ENCODE peak calls at places on chromosomes 12 and 14, in five cellular contexts. One of them, this sample, is unnamed.

GRCh38 chr12:53465679-53466078 is 13.8 kb downstream of the PCBP2 start:
- DNase-seq in stomach: no peak
- DNase-seq in lung: no peak
- DNase-seq in psoas muscle: no peak
- DNase-seq in GM23248: no peak
- DNase-seq in this sample: no peak

GRCh38 chr14:61472801-61473376 is 151.5 kb downstream of the PRKCH start:
- DNase-seq in GM23248: peak; percentile 24
- DNase-seq in psoas muscle: no peak
- DNase-seq in lung: no peak
- DNase-seq in stomach: no peak
- DNase-seq in this sample: no peak

GRCh38 chr14:68636597-68636996 is 156.3 kb downstream of the ZFP36L1 start:
- DNase-seq in GM23248: no peak
- DNase-seq in lung: no peak
- DNase-seq in stomach: no peak
- DNase-seq in psoas muscle: no peak
- DNase-seq in this sample: no peak

GRCh38 chr14:93114068-93114710 is 1.5 kb downstream of the ITPK1 start:
- DNase-seq in stomach: no peak
- DNase-seq in GM23248: peak; percentile 32
- DNase-seq in lung: no peak
- DNase-seq in psoas muscle: no peak
- DNase-seq in this sample: peak; percentile 15

GRCh38 chr14:69137456-69138188 is 15.3 kb downstream of the DCAF5 start:
- DNase-seq in stomach: no peak
- DNase-seq in lung: no peak
- DNase-seq in psoas muscle: no peak
- DNase-seq in GM23248: peak; percentile 47
- DNase-seq in this sample: no peak

GRCh38 chr12:26250801-26251200 is 55.4 kb downstream of the SSPN start:
- DNase-seq in GM23248: peak; percentile 20
- DNase-seq in stomach: no peak
- DNase-seq in lung: no peak
- DNase-seq in psoas muscle: no peak
- DNase-seq in this sample: peak; percentile 76

GRCh38 chr12:18462437-18462836 is 201.1 kb downstream of the PIK3C2G start:
- DNase-seq in stomach: no peak
- DNase-seq in psoas muscle: no peak
- DNase-seq in GM23248: peak; percentile 83
- DNase-seq in lung: no peak
- DNase-seq in this sample: peak; percentile 82

GRCh38 chr12:66152732-66153131 is 17.1 kb downstream of the TMBIM4 start:
- DNase-seq in psoas muscle: no peak
- DNase-seq in lung: no peak
- DNase-seq in GM23248: peak; percentile 82
- DNase-seq in stomach: no peak
- DNase-seq in this sample: peak; percentile 27

GRCh38 chr12:18576104-18576622 is 161.6 kb downstream of the PLCZ1 start:
- DNase-seq in GM23248: peak; percentile 64
- DNase-seq in stomach: no peak
- DNase-seq in psoas muscle: no peak
- DNase-seq in lung: no peak
- DNase-seq in this sample: peak; percentile 21

GRCh38 chr14:34374998-34375740 is 86.9 kb downstream of the SPTSSA start:
- DNase-seq in lung: peak; percentile 44
- DNase-seq in stomach: no peak
- DNase-seq in GM23248: peak; percentile 26
- DNase-seq in psoas muscle: no peak
- DNase-seq in this sample: peak; percentile 80

GRCh38 chr12:66409195-66409871 is 107.0 kb downstream of the HELB start:
- DNase-seq in GM23248: peak; percentile 62
- DNase-seq in stomach: no peak
- DNase-seq in lung: no peak
- DNase-seq in psoas muscle: no peak
- DNase-seq in this sample: peak; percentile 59

GRCh38 chr12:100464529-100464928 is 9.1 kb upstream of the NR1H4 start:
- DNase-seq in lung: no peak
- DNase-seq in stomach: no peak
- DNase-seq in GM23248: no peak
- DNase-seq in psoas muscle: no peak
- DNase-seq in this sample: no peak

GRCh38 chr12:132432126-132432525 is 57.8 kb upstream of the FBRSL1 start:
- DNase-seq in stomach: no peak
- DNase-seq in GM23248: no peak
- DNase-seq in psoas muscle: no peak
- DNase-seq in lung: no peak
- DNase-seq in this sample: no peak
- H3K27ac ChIP-seq in stomach: no peak overlapping the region
- H3K27ac ChIP-seq in GM23248: no peak overlapping the region
- H3K27ac ChIP-seq in psoas muscle: no peak overlapping the region
- H3K27ac ChIP-seq in lung: no peak overlapping the region
- H3K27ac ChIP-seq in this sample: no peak overlapping the region

GRCh38 chr12:94263905-94264655 is 115.7 kb downstream of the PLXNC1 start:
- DNase-seq in stomach: no peak
- DNase-seq in lung: peak; percentile 83
- DNase-seq in psoas muscle: no peak
- DNase-seq in GM23248: peak; percentile 46
- DNase-seq in this sample: no peak
- H3K4me1 ChIP-seq in stomach: peaks cover 16% of the 10 kb centered on the region
- H3K4me1 ChIP-seq in lung: peaks cover 17% of the 10 kb centered on the region
- H3K4me1 ChIP-seq in psoas muscle: peaks cover 40% of the 10 kb centered on the region
- H3K4me1 ChIP-seq in GM23248: peaks cover 56% of the 10 kb centered on the region
- H3K4me1 ChIP-seq in this sample: peaks cover 5% of the 10 kb centered on the region

DNA sequence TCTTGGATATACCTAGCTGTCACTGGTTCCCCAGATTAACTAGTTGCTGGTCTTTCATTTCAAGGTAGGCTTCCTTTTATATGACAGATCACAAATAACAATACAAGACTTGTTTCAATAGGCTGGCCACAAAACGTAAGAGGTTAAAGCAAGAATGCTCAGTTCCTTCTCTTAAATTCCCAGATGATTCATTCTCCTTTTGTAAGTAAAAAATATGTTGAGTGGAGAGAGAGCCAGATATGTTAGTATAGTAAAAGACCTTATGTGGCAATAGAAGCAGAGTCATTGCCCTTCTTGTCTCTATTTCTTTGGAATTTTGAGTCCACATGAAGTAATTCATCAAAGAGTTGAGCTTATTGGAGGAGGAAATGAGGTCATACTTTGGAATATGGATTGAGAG is 939.0 kb upstream of the ATXN7L3B start:
- DNase-seq in lung: no peak
- DNase-seq in stomach: no peak
- DNase-seq in psoas muscle: no peak
- DNase-seq in GM23248: no peak
- DNase-seq in this sample: no peak
- H3K27ac ChIP-seq in lung: no peak overlapping the region
- H3K27ac ChIP-seq in stomach: no peak overlapping the region
- H3K27ac ChIP-seq in psoas muscle: no peak overlapping the region
- H3K27ac ChIP-seq in GM23248: no peak overlapping the region
- H3K27ac ChIP-seq in this sample: no peak overlapping the region

DNA sequence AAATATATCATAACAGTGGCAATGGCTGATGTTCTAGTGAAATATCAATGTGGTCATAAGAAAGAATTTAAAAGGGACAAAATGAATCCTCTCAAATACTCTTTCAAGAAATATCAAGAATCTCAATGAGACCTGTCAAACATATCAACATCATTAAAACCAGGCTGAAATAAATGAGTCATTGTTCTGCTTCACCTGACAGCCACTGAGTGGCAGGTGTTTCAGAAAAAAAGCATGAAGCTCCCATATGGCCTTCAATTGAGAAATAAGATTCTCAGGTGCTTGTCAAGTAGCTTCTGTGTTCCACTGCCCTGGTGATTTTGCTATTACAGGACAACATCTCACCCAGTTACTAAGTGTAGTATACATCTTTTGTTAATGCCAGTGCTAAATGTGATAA is 21.5 kb downstream of the ANAPC5 start:
- DNase-seq in GM23248: no peak
- DNase-seq in stomach: no peak
- DNase-seq in psoas muscle: no peak
- DNase-seq in lung: no peak
- DNase-seq in this sample: no peak
- H3K4me1 ChIP-seq in GM23248: no peaks in the 10 kb centered on the region
- H3K4me1 ChIP-seq in stomach: peaks cover 3% of the 10 kb centered on the region
- H3K4me1 ChIP-seq in psoas muscle: no peaks in the 10 kb centered on the region
- H3K4me1 ChIP-seq in lung: peaks cover 6% of the 10 kb centered on the region
- H3K4me1 ChIP-seq in this sample: no peaks in the 10 kb centered on the region

DNA sequence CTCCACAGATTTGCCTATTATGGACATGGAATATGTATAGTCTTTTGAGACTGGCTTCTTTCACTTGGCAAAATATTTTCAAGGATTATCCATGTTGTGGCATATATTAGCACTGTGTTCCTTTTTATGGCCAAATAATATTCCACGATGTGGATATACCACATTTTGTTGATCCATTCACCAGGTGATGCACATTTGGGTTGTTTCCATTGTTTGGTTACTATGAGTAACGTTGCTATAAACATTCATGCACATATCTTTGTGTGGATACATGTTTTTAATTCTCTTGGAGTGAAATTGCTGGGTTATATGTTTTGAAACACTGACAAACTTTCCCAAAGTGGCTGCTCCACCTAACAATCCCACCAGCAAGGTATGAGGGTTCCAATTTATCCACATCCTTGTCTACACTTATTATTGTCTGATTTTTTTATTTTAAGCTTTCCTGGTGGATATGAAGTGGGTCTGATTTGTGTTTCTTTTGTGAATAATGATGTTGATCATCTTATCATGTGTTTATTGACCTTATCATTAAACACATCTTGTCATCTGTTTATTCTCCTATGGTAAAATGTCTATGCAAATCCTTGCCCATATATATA is 116.2 kb upstream of the FRMD6 start:
- DNase-seq in GM23248: no peak
- DNase-seq in lung: no peak
- DNase-seq in stomach: no peak
- DNase-seq in psoas muscle: no peak
- DNase-seq in this sample: peak; percentile 54
- H3K27ac ChIP-seq in GM23248: no peak overlapping the region
- H3K27ac ChIP-seq in lung: no peak overlapping the region
- H3K27ac ChIP-seq in stomach: no peak overlapping the region
- H3K27ac ChIP-seq in psoas muscle: no peak overlapping the region
- H3K27ac ChIP-seq in this sample: peak overlapping the region; percentile 96

GRCh38 chr12:57519758-57520007 is 631 bp downstream of the DDIT3 start:
- DNase-seq in psoas muscle: no peak
- DNase-seq in stomach: no peak
- DNase-seq in lung: no peak
- DNase-seq in GM23248: no peak
- DNase-seq in this sample: no peak
- H3K4me1 ChIP-seq in psoas muscle: peaks cover 47% of the 10 kb centered on the region
- H3K4me1 ChIP-seq in stomach: peaks cover 71% of the 10 kb centered on the region
- H3K4me1 ChIP-seq in lung: peaks cover 18% of the 10 kb centered on the region
- H3K4me1 ChIP-seq in GM23248: peaks cover 42% of the 10 kb centered on the region
- H3K4me1 ChIP-seq in this sample: peaks cover 44% of the 10 kb centered on the region

GRCh38 chr14:75452324-75452723 is 24.5 kb downstream of the JDP2 start:
- DNase-seq in psoas muscle: peak; percentile 65
- DNase-seq in stomach: no peak
- DNase-seq in lung: no peak
- DNase-seq in GM23248: no peak
- DNase-seq in this sample: no peak

GRCh38 chr14:75448209-75448608 is 20.4 kb downstream of the JDP2 start:
- DNase-seq in stomach: no peak
- DNase-seq in psoas muscle: no peak
- DNase-seq in GM23248: no peak
- DNase-seq in lung: no peak
- DNase-seq in this sample: no peak

GRCh38 chr14:75446447-75446846 is 18.6 kb downstream of the JDP2 start:
- DNase-seq in psoas muscle: no peak
- DNase-seq in stomach: no peak
- DNase-seq in lung: no peak
- DNase-seq in GM23248: no peak
- DNase-seq in this sample: no peak

GRCh38 chr14:75450381-75451276 is 22.8 kb downstream of the JDP2 start:
- DNase-seq in stomach: peak; percentile 90
- DNase-seq in lung: peak; percentile 75
- DNase-seq in psoas muscle: peak; percentile 88
- DNase-seq in GM23248: peak; percentile 56
- DNase-seq in this sample: peak; percentile 84

GRCh38 chr14:75449703-75450102 is 21.9 kb downstream of the JDP2 start:
- DNase-seq in psoas muscle: no peak
- DNase-seq in GM23248: peak; percentile 48
- DNase-seq in lung: no peak
- DNase-seq in stomach: no peak
- DNase-seq in this sample: no peak
- H3K27ac ChIP-seq in psoas muscle: peak overlapping the region; percentile 30
- H3K27ac ChIP-seq in GM23248: peak overlapping the region; percentile 34
- H3K27ac ChIP-seq in lung: no peak overlapping the region
- H3K27ac ChIP-seq in stomach: peak overlapping the region; percentile 71
- H3K27ac ChIP-seq in this sample: no peak overlapping the region

GRCh38 chr14:71361874-71362273 is 454.6 kb downstream of the PCNX1 start:
- DNase-seq in psoas muscle: no peak
- DNase-seq in stomach: no peak
- DNase-seq in GM23248: no peak
- DNase-seq in lung: no peak
- DNase-seq in this sample: no peak

GRCh38 chr14:71362920-71363584 is 455.8 kb downstream of the PCNX1 start:
- DNase-seq in psoas muscle: no peak
- DNase-seq in lung: no peak
- DNase-seq in GM23248: peak; percentile 78
- DNase-seq in stomach: no peak
- DNase-seq in this sample: no peak

GRCh38 chr14:71362282-71362681 is 455.0 kb downstream of the PCNX1 start:
- DNase-seq in psoas muscle: no peak
- DNase-seq in stomach: no peak
- DNase-seq in lung: no peak
- DNase-seq in GM23248: no peak
- DNase-seq in this sample: no peak

GRCh38 chr14:71365305-71365865 is 458.1 kb downstream of the PCNX1 start:
- DNase-seq in lung: no peak
- DNase-seq in psoas muscle: no peak
- DNase-seq in stomach: no peak
- DNase-seq in GM23248: no peak
- DNase-seq in this sample: no peak

DNA sequence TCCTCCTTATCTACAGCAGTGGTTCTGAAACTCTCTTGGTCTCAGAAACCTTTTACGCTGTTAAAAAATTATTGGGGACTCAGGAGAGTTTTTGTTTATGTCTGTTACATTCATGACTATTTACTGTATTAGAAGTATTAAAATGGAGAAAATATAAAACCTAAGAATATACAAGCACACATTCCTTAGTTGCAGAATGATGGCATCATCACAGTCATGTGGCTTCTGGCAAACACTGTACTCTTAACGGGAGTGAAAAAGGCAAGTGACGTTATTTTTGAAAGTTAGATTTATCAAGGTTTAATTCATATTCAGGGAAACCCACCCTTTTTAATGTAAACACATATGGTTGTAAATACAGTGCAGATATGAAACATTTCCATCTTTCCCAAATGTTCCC is 456.7 kb downstream of the PCNX1 start:
- DNase-seq in GM23248: peak; percentile 73
- DNase-seq in psoas muscle: no peak
- DNase-seq in stomach: no peak
- DNase-seq in lung: no peak
- DNase-seq in this sample: no peak
- H3K4me1 ChIP-seq in GM23248: peaks cover 40% of the 10 kb centered on the region
- H3K4me1 ChIP-seq in psoas muscle: no peaks in the 10 kb centered on the region
- H3K4me1 ChIP-seq in stomach: peaks cover 6% of the 10 kb centered on the region
- H3K4me1 ChIP-seq in lung: peaks cover 3% of the 10 kb centered on the region
- H3K4me1 ChIP-seq in this sample: peaks cover 27% of the 10 kb centered on the region